ENCODE peak calls at places on chromosomes 3 and 15, in seven cellular contexts. V is B cell, W is bronchial epithelial cell, G is uterus, F is heart right ventricle, M is Peyer's patch, N is keratinocyte. R is an unnamed sample.

GRCh38 chr3:3705090-3705775 is 94.0 kb upstream of the LRRN1 start:
- DNase-seq in N (no peak), W (no peak), F (peak; percentile 18), V (no peak), M (no peak), G (peak; percentile 15), R (no peak)

GRCh38 chr15:31345606-31346366 is 19.2 kb downstream of the KLF13 start:
- DNase-seq in W (no peak), G (no peak), F (no peak), N (no peak), V (no peak), M (peak; percentile 62), R (no peak)

GRCh38 chr3:189937302-189938255 is 183.1 kb downstream of the P3H2 start:
- DNase-seq in N (peak; percentile 100), F (no peak), W (peak; percentile 100), M (no peak), G (no peak), V (no peak), R (no peak)

GRCh38 chr3:108305484-108306172 is 9.3 kb downstream of the HHLA2 start:
- DNase-seq in M (peak; percentile 86), G (no peak), N (no peak), F (peak; percentile 15), W (peak; percentile 43), V (no peak), R (peak; percentile 35)

GRCh38 chr3:192566706-192567290 is 160.5 kb downstream of the FGF12 start:
- DNase-seq in W (peak; percentile 74), N (peak; percentile 62), V (peak; percentile 40), M (peak; percentile 82), G (peak; percentile 52), F (peak; percentile 38), R (peak; percentile 72)

GRCh38 chr3:126136428-126137220 is 43.8 kb downstream of the ALDH1L1 start:
- DNase-seq in V (no peak), W (no peak), G (peak; percentile 5), N (no peak), F (no peak), M (peak; percentile 33), R (peak; percentile 48)

GRCh38 chr3:41323860-41324259 is 124.6 kb downstream of the CTNNB1 start:
- DNase-seq in M (no peak), W (no peak), N (no peak), F (no peak), G (no peak), V (no peak), R (no peak)

GRCh38 chr3:52845157-52845556 is 10.3 kb upstream of the MUSTN1 start:
- DNase-seq in N (no peak), G (peak; percentile 55), F (peak; percentile 49), V (no peak), M (peak; percentile 51), W (no peak), R (peak; percentile 59)

GRCh38 chr3:139534444-139534812 is 5.1 kb downstream of the RBP1 start:
- DNase-seq in V (no peak), W (peak; percentile 93), N (no peak), F (no peak), M (peak; percentile 46), G (peak; percentile 61), R (no peak)

GRCh38 chr3:169147246-169148008 is 516.1 kb downstream of the MECOM start:
- DNase-seq in V (peak; percentile 7), F (peak; percentile 48), W (peak; percentile 69), N (no peak), G (no peak), M (peak; percentile 58), R (peak; percentile 56)

GRCh38 chr3:22971497-22971896 is 231.6 kb upstream of the UBE2E2 start:
- DNase-seq in N (no peak), F (no peak), M (no peak), W (no peak), G (no peak), V (no peak), R (no peak)

GRCh38 chr15:55959744-55960143 is 33.7 kb downstream of the NEDD4 start:
- DNase-seq in M (no peak), G (no peak), W (no peak), N (no peak), F (no peak), V (no peak), R (no peak)

GRCh38 chr3:126316515-126316939 is 40.7 kb downstream of the KLF15 start:
- DNase-seq in N (no peak), G (no peak), W (no peak), F (no peak), V (no peak), M (no peak), R (no peak)

GRCh38 chr15:25345943-25346342 is 92.9 kb downstream of the UBE3A start:
- DNase-seq in F (peak; percentile 52), M (no peak), N (no peak), V (no peak), G (no peak), W (peak; percentile 13), R (peak; percentile 66)
- TF ChIP-seq CTCF in F (peak; percentile 56), M (no peak), N (peak; percentile 57), V (no peak), G (no peak), W (peak; percentile 31), R (peak; percentile 13)

GRCh38 chr3:131658115-131658514 is 155.3 kb upstream of the MRPL3 start:
- DNase-seq in V (no peak), F (no peak), W (no peak), M (no peak), N (no peak), G (no peak), R (no peak)
- TF ChIP-seq CTCF in V (no peak), F (no peak), W (no peak), M (no peak), N (no peak), G (no peak), R (no peak)

DNA sequence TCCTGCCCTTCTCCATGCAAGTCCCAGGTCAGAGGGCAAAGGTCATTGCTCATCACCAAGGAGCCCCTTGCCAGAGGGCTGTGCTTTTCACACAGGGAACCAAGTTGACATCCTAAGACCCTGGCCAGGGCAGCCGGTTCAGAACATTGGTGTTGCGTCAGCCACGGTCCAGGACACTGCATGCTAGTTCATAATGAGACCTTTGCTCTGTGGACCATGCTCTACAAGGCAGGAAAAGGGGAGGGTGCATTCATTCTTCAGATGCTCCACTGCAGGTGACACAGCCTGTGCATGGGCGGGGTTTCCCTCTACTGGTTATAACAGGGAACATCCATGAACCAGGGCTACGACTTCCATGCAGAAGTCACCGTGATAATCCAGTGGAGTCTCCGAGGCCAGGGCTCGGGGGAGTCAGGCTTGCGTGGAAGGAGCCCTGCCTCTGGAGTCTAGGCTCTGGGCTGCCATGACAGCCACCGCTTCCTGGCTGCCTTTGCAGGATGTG is 81.6 kb downstream of the OCA2 start:
- DNase-seq in V (no peak), N (no peak), W (peak; percentile 1), F (no peak), M (peak; percentile 53), G (no peak), R (no peak)
- TF ChIP-seq CTCF in V (no peak), N (no peak), W (no peak), F (no peak), M (no peak), G (no peak), R (no peak)

DNA sequence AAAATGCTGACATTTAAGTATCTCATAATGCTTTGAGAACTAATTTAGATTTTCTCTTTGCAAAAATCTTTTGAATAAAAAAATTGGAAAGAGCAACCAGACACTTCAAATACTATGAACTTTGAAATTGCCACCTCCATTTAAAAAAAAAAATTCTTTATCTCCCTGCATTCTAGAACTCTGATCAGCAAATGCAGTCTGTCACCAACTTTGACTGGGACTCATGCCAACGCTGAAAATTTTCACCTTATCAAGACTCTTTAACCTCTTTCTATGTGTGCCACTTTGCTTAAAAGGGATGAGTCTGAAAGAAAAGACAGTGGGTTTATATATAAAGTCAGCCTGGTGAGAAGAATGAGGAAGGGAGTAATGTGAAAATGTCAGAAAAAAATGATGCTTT is 191.2 kb upstream of the ARPP21 start:
- DNase-seq in V (no peak), W (no peak), F (no peak), N (no peak), M (no peak), G (no peak), R (no peak)
- TF ChIP-seq CTCF in V (no peak), W (no peak), F (no peak), N (no peak), M (no peak), G (no peak), R (no peak)

GRCh38 chr3:179323197-179323901 is 518 bp downstream of the ZNF639 start:
- DNase-seq in W (peak; percentile 41), F (peak; percentile 79), M (peak; percentile 83), G (peak; percentile 75), V (peak; percentile 77), N (no peak), R (peak; percentile 82)
- TF ChIP-seq CTCF in W (no peak), F (peak; percentile 8), M (no peak), G (peak; percentile 10), V (no peak), N (no peak), R (no peak)

DNA sequence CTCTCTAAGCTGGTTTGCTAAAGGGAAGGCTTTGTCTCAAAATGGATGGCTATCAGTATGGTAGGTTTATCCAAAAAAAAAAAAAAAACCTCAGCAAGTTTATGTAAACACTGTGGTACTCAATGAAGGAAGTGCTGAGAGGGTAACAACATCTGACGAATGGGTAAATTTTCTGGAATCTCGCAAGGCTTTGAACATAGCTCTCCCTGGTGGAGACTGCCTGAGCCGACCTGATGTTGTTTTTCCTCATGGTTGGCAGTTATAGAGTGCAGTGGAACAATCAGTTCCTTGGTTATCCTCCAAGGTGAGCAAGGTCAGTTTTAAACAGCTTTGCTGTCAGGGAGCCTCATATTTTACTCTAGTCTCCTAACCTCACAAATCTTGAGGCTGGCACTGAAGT is 94.6 kb downstream of the ZPLD1 start:
- DNase-seq in V (no peak), G (no peak), F (no peak), W (peak; percentile 55), N (no peak), M (no peak), R (no peak)
- TF ChIP-seq CTCF in V (no peak), G (no peak), F (peak; percentile 32), W (peak; percentile 74), N (peak; percentile 71), M (no peak), R (no peak)

GRCh38 chr3:131216801-131217200 is 164.8 kb upstream of the NUDT16 start:
- DNase-seq in W (peak; percentile 63), N (no peak), G (no peak), V (no peak), F (no peak), M (peak; percentile 54), R (no peak)
- TF ChIP-seq CTCF in W (no peak), N (no peak), G (no peak), V (no peak), F (no peak), M (no peak), R (no peak)